ENCODE peak calls at places on chromosomes 5 and 9, in six cellular contexts. A is astrocyte of the hippocampus; V is CD4-positive, CD25-positive, alpha-beta regulatory T cell; H is midbrain; T is GM18507; C is AG04450. J is an unnamed sample.

GRCh38 chr5:151315998-151316597 is 12.5 kb upstream of the SLC36A3 start:
- DNase-seq in A (peak; percentile 72), V (peak; percentile 44), H (peak; percentile 24), T (peak; percentile 60), C (peak; percentile 26), J (peak; percentile 89)

GRCh38 chr5:123204224-123204623 is 115.2 kb downstream of the PRDM6 start:
- DNase-seq in A (no peak), V (no peak), H (no peak), T (no peak), C (no peak), J (no peak)

GRCh38 chr9:130421154-130421801 is 23.5 kb upstream of the ASS1 start:
- DNase-seq in A (no peak), V (no peak), H (no peak), T (no peak), C (no peak), J (no peak)

GRCh38 chr5:55427157-55427556 is 107.6 kb downstream of the PLPP1 start:
- DNase-seq in A (peak; percentile 64), V (no peak), H (no peak), T (no peak), C (peak; percentile 55), J (peak; percentile 57)

GRCh38 chr5:82259172-82259800 is 18.9 kb downstream of the RPS23 start:
- DNase-seq in A (peak; percentile 48), V (no peak), H (peak; percentile 35), T (no peak), C (peak; percentile 11), J (peak; percentile 66)

GRCh38 chr9:78130004-78130403 is 98.4 kb upstream of the GNAQ start:
- DNase-seq in A (peak; percentile 43), V (no peak), H (peak; percentile 88), T (no peak), C (no peak), J (no peak)

GRCh38 chr5:80002677-80003076 is 11.6 kb upstream of the MTX3 start:
- DNase-seq in A (no peak), V (no peak), H (no peak), T (no peak), C (no peak), J (no peak)

GRCh38 chr5:134510970-134511795 is 14.3 kb upstream of the JADE2 start:
- DNase-seq in A (peak; percentile 90), V (peak; percentile 32), H (no peak), T (no peak), C (no peak), J (peak; percentile 6)

GRCh38 chr5:148984333-148984732 is 78.5 kb downstream of the SH3TC2 start:
- DNase-seq in A (peak; percentile 65), V (no peak), H (no peak), T (no peak), C (no peak), J (no peak)

GRCh38 chr5:56124885-56125250 is 108.3 kb downstream of the ANKRD55 start:
- DNase-seq in A (no peak), V (no peak), H (no peak), T (no peak), C (no peak), J (peak; percentile 30)

GRCh38 chr5:172630961-172631360 is 10.1 kb upstream of the NEURL1B start:
- DNase-seq in A (no peak), V (no peak), H (no peak), T (no peak), C (no peak), J (no peak)

GRCh38 chr9:93207860-93208734 is 24.2 kb downstream of the WNK2 start:
- DNase-seq in A (no peak), V (no peak), H (no peak), T (no peak), C (no peak), J (no peak)

GRCh38 chr5:72434781-72435437 is 72.3 kb downstream of the ZNF366 start:
- DNase-seq in A (no peak), V (no peak), H (no peak), T (no peak), C (no peak), J (peak; percentile 77)

GRCh38 chr5:142014911-142015584 is 2.2 kb upstream of the GNPDA1 start:
- DNase-seq in A (peak; percentile 77), V (peak; percentile 86), H (peak; percentile 52), T (no peak), C (no peak), J (peak; percentile 83)

GRCh38 chr5:89320889-89321288 is 437.9 kb upstream of the MEF2C start:
- DNase-seq in A (no peak), V (no peak), H (no peak), T (no peak), C (no peak), J (no peak)

GRCh38 chr9:4538107-4538506 is 47.8 kb downstream of the SLC1A1 start:
- DNase-seq in A (no peak), V (no peak), H (no peak), T (no peak), C (no peak), J (no peak)

GRCh38 chr5:56900858-56901578 is 8.4 kb upstream of the SETD9 start:
- DNase-seq in A (peak; percentile 65), V (peak; percentile 57), H (peak; percentile 48), T (no peak), C (no peak), J (peak; percentile 73)

GRCh38 chr5:89733772-89734171 is 675.8 kb downstream of the CETN3 start:
- DNase-seq in A (no peak), V (no peak), H (no peak), T (no peak), C (no peak), J (no peak)

GRCh38 chr9:123414226-123414625 is 58.2 kb downstream of the CRB2 start:
- DNase-seq in A (no peak), V (no peak), H (no peak), T (no peak), C (no peak), J (no peak)

GRCh38 chr5:172554562-172554961 is 86.5 kb upstream of the NEURL1B start:
- DNase-seq in A (no peak), V (no peak), H (no peak), T (no peak), C (no peak), J (no peak)

GRCh38 chr5:103255666-103256065 is 2.9 kb upstream of the MACIR start:
- DNase-seq in A (no peak), V (no peak), H (no peak), T (no peak), C (no peak), J (no peak)

GRCh38 chr5:128259530-128260145 is 176.1 kb downstream of the SLC12A2 start:
- DNase-seq in A (no peak), V (no peak), H (no peak), T (no peak), C (no peak), J (no peak)

GRCh38 chr5:56922922-56923321 is 13.5 kb downstream of the SETD9 start:
- DNase-seq in A (no peak), V (no peak), H (no peak), T (no peak), C (no peak), J (no peak)

GRCh38 chr9:120710110-120710981 is 3.9 kb downstream of the MEGF9 start:
- DNase-seq in A (peak; percentile 51), V (peak; percentile 67), H (peak; percentile 68), T (no peak), C (no peak), J (peak; percentile 34)